ENCODE peak calls at places on chromosomes 3 and 15, in nine cellular contexts. W is GM12865, X is stomach, L is heart right ventricle, P is neural progenitor cell, Q is cardiac fibroblast, R is psoas muscle, U is fibroblast of pulmonary artery, N is uterus. M is an unnamed sample.
A peak's percentile ranks its signal among the peaks of the same experiment; 100 is the strongest.

GRCh38 chr15:74541494-74542191 is 623 bp downstream of the ARID3B start:
- DNase-seq in W (peak; percentile 93), X (peak; percentile 30), L (peak; percentile 14), P (peak; percentile 61), Q (peak; percentile 50), R (no peak), U (peak; percentile 33), N (peak; percentile 25), M (peak; percentile 17)

GRCh38 chr3:100159564-100160153 is 45.4 kb upstream of the FILIP1L start:
- DNase-seq in W (no peak), X (no peak), L (no peak), P (no peak), Q (peak; percentile 81), R (no peak), U (peak; percentile 77), N (no peak), M (peak; percentile 68)

GRCh38 chr3:195886181-195887141 is 21.9 kb downstream of the TNK2 start:
- DNase-seq in W (no peak), X (no peak), L (peak; percentile 50), P (no peak), Q (peak; percentile 86), R (peak; percentile 70), U (peak; percentile 82), N (no peak), M (no peak)

GRCh38 chr3:4425707-4426106 is 41.4 kb downstream of the SUMF1 start:
- DNase-seq in W (peak; percentile 52), X (no peak), L (no peak), P (no peak), Q (peak; percentile 79), R (no peak), U (no peak), N (no peak), M (peak; percentile 56)

GRCh38 chr3:197428961-197429360 is 126.8 kb downstream of the BDH1 start:
- DNase-seq in W (no peak), X (no peak), L (no peak), P (no peak), Q (no peak), R (no peak), U (no peak), N (no peak), M (no peak)

GRCh38 chr15:79673416-79674123 is 223.2 kb downstream of the MTHFS start:
- DNase-seq in W (peak; percentile 76), X (no peak), L (no peak), P (peak; percentile 40), Q (peak; percentile 87), R (no peak), U (peak; percentile 40), N (no peak), M (peak; percentile 80)

GRCh38 chr3:85007195-85008094 is 48.7 kb downstream of the CADM2 start:
- DNase-seq in W (no peak), X (no peak), L (no peak), P (no peak), Q (peak; percentile 1), R (no peak), U (peak; percentile 6), N (no peak), M (peak; percentile 16)

GRCh38 chr3:193662757-193663322 is 69.8 kb downstream of the OPA1 start:
- DNase-seq in W (no peak), X (no peak), L (no peak), P (no peak), Q (peak; percentile 12), R (no peak), U (peak; percentile 73), N (no peak), M (peak; percentile 39)

GRCh38 chr3:127566801-127567200 is 23.7 kb downstream of the TPRA1 start:
- DNase-seq in W (no peak), X (no peak), L (no peak), P (peak; percentile 89), Q (no peak), R (no peak), U (no peak), N (no peak), M (no peak)

GRCh38 chr3:149999421-149999820 is 28.7 kb upstream of the PFN2 start:
- DNase-seq in W (no peak), X (no peak), L (no peak), P (no peak), Q (no peak), R (no peak), U (no peak), N (no peak), M (no peak)

GRCh38 chr15:36645106-36645505 is 65.7 kb downstream of the CDIN1 start:
- DNase-seq in W (no peak), X (no peak), L (no peak), P (no peak), Q (peak; percentile 31), R (no peak), U (peak; percentile 44), N (no peak), M (peak; percentile 5)

GRCh38 chr15:75832114-75832513 is 11.1 kb upstream of the UBE2Q2 start:
- DNase-seq in W (no peak), X (no peak), L (no peak), P (no peak), Q (no peak), R (no peak), U (no peak), N (no peak), M (no peak)

GRCh38 chr3:33879540-33879939 is 81.1 kb downstream of the PDCD6IP start:
- DNase-seq in W (no peak), X (no peak), L (no peak), P (no peak), Q (no peak), R (no peak), U (no peak), N (no peak), M (peak; percentile 41)

GRCh38 chr15:68424754-68425390 is 7.1 kb downstream of the ITGA11 start:
- DNase-seq in W (no peak), X (no peak), L (no peak), P (no peak), Q (no peak), R (no peak), U (no peak), N (peak; percentile 13), M (peak; percentile 22)

GRCh38 chr15:77584201-77584600 is 48.5 kb downstream of the LINGO1 start:
- DNase-seq in W (no peak), X (no peak), L (no peak), P (peak; percentile 60), Q (no peak), R (no peak), U (no peak), N (no peak), M (no peak)
- TF ChIP-seq CTCF in W (peak; percentile 16), X (no peak), L (peak; percentile 28), P (peak; percentile 51), Q (no peak), R (no peak), U (peak; percentile 25), N (no peak), M (peak; percentile 27)

GRCh38 chr3:55339390-55339789 is 147.7 kb downstream of the WNT5A start:
- DNase-seq in W (no peak), X (no peak), L (no peak), P (no peak), Q (no peak), R (no peak), U (no peak), N (no peak), M (no peak)

GRCh38 chr3:55343486-55344357 is 143.4 kb downstream of the WNT5A start:
- DNase-seq in W (no peak), X (no peak), L (no peak), P (peak; percentile 5), Q (peak; percentile 65), R (no peak), U (no peak), N (no peak), M (peak; percentile 66)

GRCh38 chr3:55337641-55338174 is 149.4 kb downstream of the WNT5A start:
- DNase-seq in W (no peak), X (no peak), L (no peak), P (no peak), Q (no peak), R (no peak), U (no peak), N (peak; percentile 24), M (no peak)

DNA sequence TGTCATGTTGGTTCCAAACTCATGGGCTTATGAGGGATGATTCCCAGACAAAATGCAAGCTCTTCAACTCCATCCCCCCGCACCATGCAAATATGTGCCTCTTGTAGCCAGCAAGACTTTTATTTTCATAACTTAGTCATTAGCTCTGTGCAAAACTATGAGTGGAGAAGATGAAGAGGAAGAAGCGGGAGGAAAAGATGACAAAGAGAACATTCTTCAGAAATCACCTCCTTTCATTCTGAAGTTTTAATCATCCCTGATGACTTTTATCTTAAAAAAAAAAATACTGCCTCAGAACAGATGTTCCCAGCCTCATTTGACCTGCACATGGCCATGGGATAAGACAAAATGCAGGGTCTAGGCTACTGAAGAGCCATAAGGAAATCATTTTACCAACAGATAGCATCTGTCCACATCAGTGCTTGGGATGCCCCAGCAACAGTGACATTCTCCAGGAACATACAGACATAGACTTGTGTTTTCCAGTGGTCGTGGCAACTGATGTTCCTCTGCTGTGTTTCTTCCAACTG is 145.5 kb downstream of the WNT5A start:
- DNase-seq in W (no peak), X (no peak), L (no peak), P (no peak), Q (peak; percentile 57), R (no peak), U (no peak), N (no peak), M (peak; percentile 42)
- H3K4me3 ChIP-seq in W (no peak overlapping the region), X (no peak overlapping the region), L (no peak overlapping the region), P (no peak overlapping the region), Q (no peak overlapping the region), R (no peak overlapping the region), U (no peak overlapping the region), N (no peak overlapping the region), M (no peak overlapping the region)

GRCh38 chr3:134749802-134750553 is 45.1 kb upstream of the EPHB1 start:
- DNase-seq in W (no peak), X (no peak), L (no peak), P (no peak), Q (no peak), R (no peak), U (no peak), N (no peak), M (no peak)
- TF ChIP-seq CTCF in W (no peak), X (no peak), L (no peak), P (no peak), Q (no peak), R (no peak), U (no peak), N (no peak), M (no peak)

GRCh38 chr3:120685411-120685810 is 3.4 kb upstream of the HGD start:
- DNase-seq in W (no peak), X (no peak), L (no peak), P (no peak), Q (no peak), R (no peak), U (no peak), N (no peak), M (no peak)

GRCh38 chr3:120683671-120684301 is 1.7 kb upstream of the HGD start:
- DNase-seq in W (no peak), X (no peak), L (no peak), P (no peak), Q (no peak), R (no peak), U (no peak), N (no peak), M (no peak)

GRCh38 chr3:120689395-120689794 is 7.4 kb upstream of the HGD start:
- DNase-seq in W (no peak), X (no peak), L (no peak), P (no peak), Q (no peak), R (no peak), U (no peak), N (no peak), M (no peak)

GRCh38 chr3:120684896-120685295 is 2.9 kb upstream of the HGD start:
- DNase-seq in W (no peak), X (no peak), L (no peak), P (no peak), Q (no peak), R (no peak), U (no peak), N (no peak), M (no peak)

GRCh38 chr3:120688121-120688520 is 6.1 kb upstream of the HGD start:
- DNase-seq in W (peak; percentile 63), X (no peak), L (no peak), P (no peak), Q (peak; percentile 69), R (no peak), U (peak; percentile 39), N (no peak), M (peak; percentile 71)
- H3K4me3 ChIP-seq in W (peak overlapping the region; percentile 25), X (no peak overlapping the region), L (no peak overlapping the region), P (no peak overlapping the region), Q (no peak overlapping the region), R (no peak overlapping the region), U (no peak overlapping the region), N (no peak overlapping the region), M (no peak overlapping the region)